ENCODE peak calls at places on chromosome 1, in nine cellular contexts. J, F, B, N, H, M, R, O and I are unnamed samples.

GRCh38 chr1:19412654-19413053 is 72.7 kb downstream of the CAPZB start:
- DNase-seq in R (no peak), M (no peak), J (no peak), N (no peak), F (no peak), B (no peak), O (no peak), H (no peak), I (no peak)

GRCh38 chr1:161721738-161722343 is 497 bp downstream of the FCRLB start:
- DNase-seq in H (no peak), N (no peak), O (no peak), M (no peak), R (no peak), B (no peak), J (peak), F (no peak), I (no peak)

GRCh38 chr1:6025269-6026094 is 20.2 kb upstream of the KCNAB2 start:
- DNase-seq in J (no peak), M (no peak), F (peak), N (no peak), R (peak), O (no peak), H (no peak), B (no peak), I (no peak)

GRCh38 chr1:96520542-96520941 is 201.0 kb upstream of the PTBP2 start:
- DNase-seq in M (no peak), B (no peak), J (no peak), H (no peak), F (no peak), N (no peak), O (no peak), R (no peak), I (no peak)

GRCh38 chr1:188137221-188137620 is 1308.5 kb downstream of the PLA2G4A start:
- DNase-seq in F (no peak), H (no peak), N (no peak), R (no peak), B (no peak), O (no peak), M (no peak), J (no peak), I (no peak)

GRCh38 chr1:77370588-77371306 is 88.9 kb downstream of the AK5 start:
- DNase-seq in R (no peak), M (no peak), J (no peak), O (no peak), F (no peak), B (no peak), N (no peak), H (no peak), I (no peak)

GRCh38 chr1:237154173-237154572 is 112.2 kb downstream of the RYR2 start:
- DNase-seq in H (no peak), N (no peak), B (no peak), O (no peak), M (no peak), F (no peak), J (peak), R (no peak), I (no peak)

GRCh38 chr1:27958513-27958912 is 1.3 kb upstream of the XKR8 start:
- DNase-seq in N (no peak), R (no peak), O (no peak), M (no peak), F (no peak), H (peak), B (no peak), J (no peak), I (no peak)

GRCh38 chr1:88946845-88947244 is 45.6 kb downstream of the KYAT3 start:
- DNase-seq in F (no peak), R (no peak), B (no peak), O (no peak), N (no peak), J (no peak), H (no peak), M (no peak), I (no peak)

GRCh38 chr1:58768971-58769808 is 14.7 kb downstream of the JUN start:
- DNase-seq in R (peak), B (peak), N (peak), F (peak), J (peak), H (peak), O (peak), M (peak), I (peak)

GRCh38 chr1:74522143-74522542 is 9.7 kb upstream of the LRRC53 start:
- DNase-seq in R (no peak), O (no peak), M (no peak), J (no peak), H (no peak), B (peak), N (no peak), F (no peak), I (no peak)

GRCh38 chr1:32496127-32496526 is 31.3 kb downstream of the ZBTB8B start:
- DNase-seq in N (no peak), R (no peak), M (no peak), B (no peak), H (no peak), O (no peak), J (no peak), F (no peak), I (no peak)

GRCh38 chr1:228477263-228477662 is 9.9 kb upstream of the RNF187 start:
- DNase-seq in N (no peak), B (no peak), F (no peak), M (no peak), J (no peak), H (no peak), O (no peak), R (no peak), I (no peak)

GRCh38 chr1:162984699-162985098 is 84.5 kb upstream of the RGS4 start:
- DNase-seq in B (no peak), J (no peak), R (no peak), N (no peak), M (no peak), O (no peak), F (no peak), H (no peak), I (no peak)

GRCh38 chr1:30374400-30375070 is 348.9 kb downstream of the MATN1 start:
- DNase-seq in B (no peak), F (no peak), J (no peak), M (no peak), R (no peak), H (no peak), N (no peak), O (no peak), I (no peak)

GRCh38 chr1:32774464-32774808 is 42.7 kb downstream of the YARS1 start:
- DNase-seq in J (no peak), O (no peak), M (no peak), H (peak), N (no peak), F (no peak), R (no peak), B (no peak), I (no peak)

GRCh38 chr1:230109871-230110667 is 43.0 kb downstream of the GALNT2 start:
- DNase-seq in J (no peak), R (no peak), H (no peak), F (no peak), O (peak), B (no peak), N (no peak), M (no peak), I (no peak)

GRCh38 chr1:163137556-163138265 is 65.0 kb downstream of the RGS5 start:
- DNase-seq in M (no peak), J (no peak), R (no peak), B (no peak), H (no peak), O (no peak), N (no peak), F (no peak), I (no peak)

GRCh38 chr1:3174487-3175247 is 105.7 kb downstream of the PRDM16 start:
- DNase-seq in H (peak), B (no peak), M (peak), N (peak), O (peak), J (no peak), F (peak), R (peak), I (peak)

GRCh38 chr1:39720094-39720999 is 18.3 kb upstream of the PPIE start:
- DNase-seq in B (no peak), M (no peak), F (no peak), O (no peak), H (no peak), N (no peak), J (peak), R (no peak), I (no peak)

GRCh38 chr1:230825061-230825803 is 43.1 kb downstream of the C1orf198 start:
- DNase-seq in R (no peak), N (no peak), B (no peak), O (no peak), M (no peak), F (no peak), H (no peak), J (peak), I (no peak)

GRCh38 chr1:197081117-197081753 is 14.2 kb upstream of the F13B start:
- DNase-seq in N (no peak), B (no peak), M (no peak), F (no peak), J (no peak), R (no peak), O (no peak), H (no peak), I (no peak)

GRCh38 chr1:7702365-7702764 is 68.7 kb upstream of the VAMP3 start:
- DNase-seq in R (no peak), F (no peak), M (no peak), N (no peak), H (no peak), O (no peak), B (peak), J (no peak), I (no peak)

GRCh38 chr1:220511183-220511582 is 16.8 kb upstream of the MARK1 start:
- DNase-seq in J (no peak), M (no peak), B (no peak), R (no peak), N (no peak), H (no peak), O (no peak), F (no peak), I (no peak)

GRCh38 chr1:30198805-30199403 is 524.5 kb downstream of the MATN1 start:
- DNase-seq in J (no peak), H (no peak), M (no peak), O (no peak), B (no peak), R (no peak), N (no peak), F (no peak), I (no peak)

GRCh38 chr1:17654519-17654918 is 100.6 kb upstream of the ACTL8 start:
- DNase-seq in F (no peak), R (no peak), H (no peak), M (no peak), J (no peak), N (no peak), B (no peak), O (no peak), I (no peak)

GRCh38 chr1:169086603-169087455 is 19.7 kb upstream of the ATP1B1 start:
- DNase-seq in B (no peak), R (no peak), N (no peak), J (peak), H (no peak), O (no peak), F (no peak), M (no peak), I (no peak)

GRCh38 chr1:185860876-185861275 is 126.7 kb downstream of the HMCN1 start:
- DNase-seq in N (no peak), O (no peak), B (no peak), J (no peak), R (no peak), M (no peak), F (no peak), H (no peak), I (no peak)

GRCh38 chr1:238129677-238130076 is 239.0 kb upstream of the ZP4 start:
- DNase-seq in N (no peak), F (no peak), R (no peak), J (no peak), B (no peak), H (no peak), M (no peak), O (no peak), I (no peak)

GRCh38 chr1:31621872-31622730 is 4.6 kb downstream of the HCRTR1 start:
- DNase-seq in N (peak), J (no peak), M (no peak), F (peak), B (no peak), O (no peak), R (no peak), H (no peak), I (no peak)

GRCh38 chr1:171636141-171636540 is 14.1 kb downstream of the MYOCOS start:
- DNase-seq in F (no peak), O (no peak), B (peak), H (no peak), N (no peak), J (no peak), R (no peak), M (no peak), I (no peak)

GRCh38 chr1:42784946-42785693 is at the start of gene TMEM269:
- DNase-seq in H (peak), M (no peak), R (peak), J (no peak), F (no peak), O (peak), N (no peak), B (no peak), I (peak)

GRCh38 chr1:160124709-160125478 is 9.3 kb downstream of the ATP1A2 start:
- DNase-seq in O (no peak), B (no peak), N (no peak), F (no peak), R (no peak), H (no peak), J (peak), M (no peak), I (no peak)

DNA sequence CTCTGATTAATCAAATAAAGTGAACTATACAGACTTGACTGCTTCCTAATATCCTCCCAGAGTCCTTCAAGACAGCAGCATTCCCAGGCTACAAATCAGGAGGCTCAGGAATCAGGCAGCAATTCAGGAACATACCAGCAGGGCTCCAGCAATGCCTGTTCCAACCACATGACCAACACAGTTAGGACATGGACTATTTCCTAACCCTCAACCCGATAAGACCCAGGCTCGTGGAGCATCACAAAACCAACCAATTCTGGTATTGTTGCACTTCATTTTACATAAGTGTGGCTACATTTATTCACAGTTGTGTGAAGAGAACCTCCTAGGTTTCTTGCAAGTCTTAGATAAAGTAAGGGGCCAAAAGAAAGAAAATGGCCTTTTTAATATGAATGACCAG is 546.2 kb upstream of the ADGRL2 start:
- DNase-seq in N (no peak), B (peak), J (peak), F (no peak), M (no peak), R (no peak), O (no peak), H (no peak), I (no peak)
- TF ChIP-seq CTCF in N (no peak), B (peak), J (no peak), F (no peak), M (no peak), R (no peak), O (no peak), H (no peak), I (no peak)

GRCh38 chr1:24767351-24767750 is 22.1 kb downstream of the CLIC4 start:
- DNase-seq in H (no peak), B (no peak), N (no peak), J (no peak), M (no peak), R (no peak), F (no peak), O (no peak), I (no peak)
- H3K27ac ChIP-seq in H (no peak), B (no peak), N (peak), J (no peak), M (no peak), R (no peak), F (peak), O (no peak), I (no peak)

DNA sequence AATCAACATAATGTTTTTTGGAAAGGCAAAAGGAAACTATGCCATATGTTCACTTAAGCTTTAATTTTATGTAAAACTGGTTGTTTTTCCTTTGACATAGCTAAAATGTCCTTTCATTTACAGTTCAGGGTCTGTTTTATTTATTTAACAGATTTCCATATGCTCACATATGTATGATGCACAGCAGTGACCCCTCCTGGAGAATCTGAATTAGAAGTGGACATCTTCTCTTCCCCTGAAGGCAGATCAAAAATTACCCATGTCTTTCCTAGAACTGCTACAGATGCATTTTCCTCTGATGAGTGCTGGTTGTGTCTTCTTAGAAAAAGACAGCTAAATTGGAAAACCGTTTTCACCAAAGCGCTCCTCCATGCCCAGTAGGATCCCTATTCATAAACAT is 143.6 kb upstream of the USH2A start:
- DNase-seq in B (no peak), O (no peak), M (no peak), F (no peak), R (no peak), N (no peak), H (no peak), J (peak), I (no peak)
- TF ChIP-seq CTCF in B (peak), O (no peak), M (no peak), F (no peak), R (no peak), N (no peak), H (no peak), J (no peak), I (no peak)

DNA sequence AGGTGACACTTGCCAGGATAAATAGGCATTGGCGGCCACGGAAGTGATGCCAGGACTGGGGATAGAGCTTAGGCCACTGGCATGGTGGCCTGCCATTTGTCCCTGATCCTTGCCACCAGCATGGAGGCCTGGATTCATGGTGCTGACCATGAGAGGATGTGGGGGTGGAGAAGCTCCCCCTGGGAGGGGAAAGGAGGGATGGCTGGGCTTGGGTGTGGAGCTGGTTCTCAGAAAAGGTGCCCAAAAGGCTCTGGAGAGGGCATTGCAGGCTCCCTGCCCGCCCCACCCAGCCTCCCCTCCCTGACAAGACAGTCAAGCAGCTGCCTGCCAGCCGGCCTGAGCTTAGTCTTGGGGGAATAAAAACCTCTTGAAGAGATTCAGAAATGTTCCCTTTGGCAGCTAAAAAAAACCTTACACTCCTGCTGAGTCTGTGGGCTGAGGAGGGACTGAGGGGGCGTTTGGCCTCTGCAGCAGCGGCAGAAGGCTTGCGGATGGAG is 117.8 kb upstream of the IPO9 start:
- DNase-seq in N (no peak), O (no peak), H (no peak), B (no peak), F (peak), J (no peak), M (no peak), R (no peak), I (no peak)
- H3K27ac ChIP-seq in N (peak), O (peak), H (peak), B (no peak), F (peak), J (peak), M (no peak), R (peak), I (peak)

GRCh38 chr1:119316870-119317416 is 51.6 kb upstream of the HAO2 start:
- DNase-seq in H (no peak), O (no peak), B (peak), R (no peak), M (no peak), F (no peak), N (no peak), J (peak), I (no peak)
- TF ChIP-seq CTCF in H (no peak), O (no peak), B (peak), R (no peak), M (no peak), F (no peak), N (no peak), J (no peak), I (no peak)

GRCh38 chr1:203408485-203409229 is 57.7 kb upstream of the FMOD start:
- DNase-seq in B (no peak), R (peak), H (peak), F (peak), N (peak), J (peak), M (peak), O (peak), I (peak)
- H3K27ac ChIP-seq in B (no peak), R (peak), H (peak), F (peak), N (peak), J (peak), M (peak), O (peak), I (no peak)

DNA sequence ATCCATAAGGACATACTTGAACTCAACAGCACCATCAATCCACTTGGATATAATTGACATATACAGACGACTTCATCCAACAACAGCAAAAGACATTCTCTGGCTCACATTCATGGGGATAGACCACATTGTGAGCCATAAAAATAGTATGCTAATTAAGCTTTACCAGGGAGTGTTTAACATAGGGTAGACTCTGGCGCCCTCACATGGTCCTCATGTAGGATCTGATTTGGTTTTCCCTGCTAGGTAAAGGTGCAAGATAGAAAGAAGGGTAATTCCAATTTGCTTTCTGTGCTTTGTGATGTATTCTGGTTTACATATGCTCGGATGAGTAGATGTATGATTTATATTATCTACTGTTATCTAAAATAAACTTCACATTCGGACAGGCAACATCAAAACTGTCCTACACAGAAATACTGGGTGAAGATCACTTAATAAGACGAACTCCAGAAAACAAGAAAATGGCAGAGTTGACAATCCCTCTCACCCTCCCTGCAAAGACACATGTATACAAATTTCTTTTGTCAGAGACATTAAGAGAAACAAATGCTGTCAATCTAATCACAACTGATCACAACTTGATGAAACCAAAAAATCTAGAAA is 27.7 kb downstream of the CR1L start:
- DNase-seq in M (peak), H (no peak), J (peak), R (no peak), N (no peak), O (peak), B (peak), F (no peak), I (no peak)
- TF ChIP-seq CTCF in M (no peak), H (no peak), J (peak), R (peak), N (no peak), O (peak), B (peak), F (no peak), I (peak)

GRCh38 chr1:183472488-183473285 is at the start of gene SMG7:
- DNase-seq in M (peak), H (no peak), F (no peak), N (peak), B (peak), O (peak), J (no peak), R (peak), I (peak)
- H3K27ac ChIP-seq in M (peak), H (peak), F (peak), N (peak), B (peak), O (peak), J (peak), R (peak), I (peak)

DNA sequence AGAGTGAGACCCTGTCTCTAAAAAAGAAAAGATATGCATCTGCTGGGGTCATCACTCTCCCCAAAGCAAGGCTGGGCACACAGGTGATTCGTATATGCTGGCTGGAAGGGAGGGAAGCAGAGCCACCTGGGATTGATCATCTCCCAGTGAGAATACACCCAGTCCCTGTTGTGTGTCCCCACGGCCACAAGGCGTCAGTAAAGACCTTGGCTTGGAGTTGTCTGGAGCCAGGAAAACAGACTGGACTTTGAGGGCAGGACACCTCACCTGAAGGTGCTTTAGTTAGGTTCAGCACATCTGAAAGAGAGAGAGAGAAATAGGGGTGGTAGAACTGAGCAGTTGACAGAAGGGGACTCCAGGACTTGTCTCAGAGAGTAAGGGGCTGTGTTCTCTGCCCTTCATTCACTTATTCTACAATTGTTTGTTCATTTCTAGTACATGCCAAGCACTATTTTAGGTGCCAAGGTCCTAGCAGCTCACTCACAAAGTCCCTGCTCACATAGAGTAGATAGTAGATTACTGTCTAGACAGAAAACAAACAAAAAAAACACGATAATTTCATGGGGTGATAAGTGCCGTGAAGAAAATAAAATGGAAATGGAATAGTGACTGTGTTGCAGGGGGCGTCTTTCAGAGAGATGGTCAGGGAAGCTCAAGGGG is 13.5 kb downstream of the CITED4 start:
- DNase-seq in O (peak), M (peak), F (peak), H (peak), B (peak), R (peak), N (peak), J (peak), I (no peak)
- TF ChIP-seq CTCF in O (peak), M (peak), F (peak), H (peak), B (peak), R (peak), N (peak), J (peak), I (peak)